ENCODE peak calls at places on chromosomes 3 and 15, in four cellular contexts. M is WTC11, V is K562, E is HepG2. I is an unnamed sample.

GRCh38 chr15:73322665-73323373 is 45.9 kb downstream of the HCN4 start:
- DNase-seq in M (no peak), V (no peak), E (no peak), I (no peak)

GRCh38 chr15:40787344-40787841 is 17.6 kb downstream of the C15orf62 start:
- DNase-seq in M (peak), V (no peak), E (no peak), I (no peak)

GRCh38 chr3:77795013-77795412 is 755.1 kb downstream of the ROBO2 start:
- DNase-seq in M (peak), V (no peak), E (no peak), I (no peak)

GRCh38 chr3:113832477-113833164 is 6.0 kb upstream of the GRAMD1C start:
- DNase-seq in M (no peak), V (no peak), E (peak), I (no peak)

GRCh38 chr3:45182915-45183881 is 37.0 kb upstream of the CDCP1 start:
- DNase-seq in M (peak), V (peak), E (peak), I (peak)

GRCh38 chr3:194300936-194301335 is 50.2 kb downstream of the CPN2 start:
- DNase-seq in M (no peak), V (no peak), E (no peak), I (no peak)

GRCh38 chr15:87973456-87974215 is 282.9 kb downstream of the NTRK3 start:
- DNase-seq in M (no peak), V (no peak), E (no peak), I (no peak)

GRCh38 chr15:25736451-25736850 is 126.7 kb downstream of the ATP10A start:
- DNase-seq in M (no peak), V (no peak), E (no peak), I (no peak)

GRCh38 chr15:56053046-56053400 is 59.6 kb upstream of the NEDD4 start:
- DNase-seq in M (no peak), V (no peak), E (no peak), I (no peak)

GRCh38 chr3:50294492-50295403 is 2.5 kb upstream of the IFRD2 start:
- DNase-seq in M (no peak), V (no peak), E (no peak), I (no peak)

GRCh38 chr15:83046558-83047127 is 20.4 kb downstream of the BTBD1 start:
- DNase-seq in M (no peak), V (no peak), E (no peak), I (no peak)

GRCh38 chr15:101242160-101242998 is 9.5 kb downstream of the CHSY1 start:
- DNase-seq in M (no peak), V (no peak), E (no peak), I (no peak)

GRCh38 chr3:57309769-57310168 is 17.3 kb upstream of the ASB14 start:
- DNase-seq in M (no peak), V (no peak), E (no peak), I (no peak)

GRCh38 chr15:49421991-49422390 is 1.1 kb upstream of the FGF7 start:
- DNase-seq in M (peak), V (peak), E (peak), I (peak)

GRCh38 chr3:49928511-49929017 is 1.0 kb downstream of the MON1A start:
- DNase-seq in M (no peak), V (no peak), E (no peak), I (no peak)

GRCh38 chr3:175732053-175732452 is 872.9 kb downstream of the NAALADL2 start:
- DNase-seq in M (no peak), V (no peak), E (no peak), I (no peak)

GRCh38 chr15:98927990-98928389 is 79.6 kb downstream of the PGPEP1L start:
- DNase-seq in M (no peak), V (no peak), E (no peak), I (no peak)

GRCh38 chr15:73997986-73998385 is 3.5 kb downstream of the PML start:
- DNase-seq in M (no peak), V (no peak), E (no peak), I (no peak)

GRCh38 chr15:38991126-38991525 is 426.5 kb upstream of the RASGRP1 start:
- DNase-seq in M (no peak), V (no peak), E (peak), I (peak)

GRCh38 chr3:161454615-161455014 is 42.0 kb upstream of the OTOL1 start:
- DNase-seq in M (no peak), V (no peak), E (no peak), I (no peak)

GRCh38 chr3:170178631-170179030 is 2.9 kb downstream of the PHC3 start:
- DNase-seq in M (no peak), V (no peak), E (no peak), I (no peak)

GRCh38 chr3:23629181-23629893 is 176.4 kb upstream of the UBE2E1 start:
- DNase-seq in M (no peak), V (no peak), E (no peak), I (no peak)

DNA sequence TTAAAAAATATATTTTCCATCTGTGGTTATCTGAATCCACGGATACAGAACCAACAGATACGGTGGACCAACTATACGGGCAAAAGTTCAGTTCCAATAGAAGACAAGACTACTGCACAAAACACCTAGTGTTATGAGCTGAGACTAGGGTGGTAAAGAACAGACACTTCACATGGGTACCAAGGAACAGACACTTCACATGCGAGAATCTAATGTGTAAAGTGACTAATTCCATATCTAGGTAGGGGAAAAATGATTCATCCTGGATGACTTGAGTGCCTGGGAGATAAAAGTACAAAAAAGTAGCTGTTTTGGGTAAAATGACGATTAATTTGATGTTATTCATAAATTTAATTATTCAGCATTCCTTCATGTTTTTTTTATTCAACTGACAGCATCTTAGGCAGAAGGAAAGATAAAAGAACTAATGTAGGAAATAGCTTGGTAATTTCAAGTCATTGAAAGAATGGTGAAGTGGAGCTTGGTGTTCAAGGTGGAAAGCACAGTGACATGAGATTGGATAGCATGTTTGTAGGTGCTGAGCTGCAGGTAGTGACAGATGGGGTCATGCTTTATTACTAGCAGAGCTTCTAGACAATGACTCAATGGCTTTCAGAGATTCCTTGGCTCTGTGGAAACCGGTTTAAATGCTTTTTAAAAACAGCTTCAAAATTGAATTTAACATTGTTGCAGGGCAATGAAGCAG is 5.2 kb downstream of the CD200 start:
- DNase-seq in M (no peak), V (no peak), E (no peak), I (no peak)
- TF ChIP-seq SP1 in M (no peak), V (no peak), E (no peak), I (no peak)

DNA sequence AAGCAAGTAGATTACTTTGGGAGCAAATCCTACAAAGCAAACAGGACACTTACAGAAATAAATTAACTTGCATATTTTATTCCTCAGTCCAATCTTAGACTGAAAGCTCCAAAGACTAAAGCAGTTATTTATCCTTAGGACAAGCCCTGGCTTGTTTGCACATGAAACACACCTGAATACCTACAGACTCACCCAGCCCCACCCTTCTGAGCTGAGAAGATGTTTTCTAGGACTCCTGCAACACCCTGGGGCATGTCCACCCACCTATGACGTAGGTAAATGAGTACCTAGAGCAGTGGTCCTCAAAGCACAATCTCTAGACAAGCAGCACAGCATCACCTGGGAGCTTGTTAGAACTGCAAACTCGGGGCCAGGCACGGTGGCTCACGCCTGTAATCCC is 80.8 kb downstream of the ANXA2 start:
- DNase-seq in M (no peak), V (no peak), E (no peak), I (no peak)
- TF ChIP-seq ELF4 in M (no peak), V (no peak), E (no peak), I (no peak)

GRCh38 chr3:36248374-36248773 is 131.9 kb upstream of the STAC start:
- DNase-seq in M (no peak), V (no peak), E (no peak), I (no peak)

DNA sequence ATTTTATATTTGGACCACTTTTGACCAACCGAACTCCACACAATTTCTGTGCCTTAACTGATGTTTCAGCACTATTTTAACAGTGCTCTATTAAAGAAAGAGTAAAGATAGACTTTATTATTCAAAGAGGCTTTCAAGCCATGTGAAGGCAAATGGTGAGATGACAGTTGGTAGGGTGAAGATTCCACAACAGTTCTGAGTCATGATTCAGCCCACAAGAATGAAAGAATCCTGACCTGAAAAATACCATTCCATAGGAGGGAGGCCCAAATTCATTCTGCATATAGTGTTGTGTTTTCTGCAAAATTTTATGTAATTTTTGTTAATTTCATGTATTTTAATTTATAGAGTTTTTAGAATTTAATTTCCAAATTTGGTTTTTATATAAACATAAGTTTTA is 135.6 kb upstream of the STAC start:
- DNase-seq in M (no peak), V (no peak), E (no peak), I (no peak)
- TF ChIP-seq SP1 in M (no peak), V (no peak), E (no peak), I (no peak)

GRCh38 chr15:22967084-22967770 is 12.9 kb downstream of the CYFIP1 start:
- DNase-seq in M (no peak), V (no peak), E (no peak), I (no peak)
- TF ChIP-seq ELF4 in M (no peak), V (no peak), E (no peak), I (no peak)

GRCh38 chr3:133469140-133469731 is 69.4 kb downstream of the BFSP2 start:
- DNase-seq in M (no peak), V (no peak), E (peak), I (no peak)
- TF ChIP-seq SP1 in M (no peak), V (no peak), E (no peak), I (no peak)

GRCh38 chr3:141368062-141368924 is at the start of gene ZBTB38:
- DNase-seq in M (peak), V (peak), E (peak), I (peak)

GRCh38 chr3:141368925-141369794 is 856 bp downstream of the ZBTB38 start:
- DNase-seq in M (no peak), V (peak), E (no peak), I (no peak)

GRCh38 chr3:141367038-141367730 is 1.1 kb upstream of the ZBTB38 start:
- DNase-seq in M (no peak), V (no peak), E (no peak), I (no peak)

GRCh38 chr3:141365206-141365605 is 3.1 kb upstream of the ZBTB38 start:
- DNase-seq in M (no peak), V (no peak), E (no peak), I (no peak)

DNA sequence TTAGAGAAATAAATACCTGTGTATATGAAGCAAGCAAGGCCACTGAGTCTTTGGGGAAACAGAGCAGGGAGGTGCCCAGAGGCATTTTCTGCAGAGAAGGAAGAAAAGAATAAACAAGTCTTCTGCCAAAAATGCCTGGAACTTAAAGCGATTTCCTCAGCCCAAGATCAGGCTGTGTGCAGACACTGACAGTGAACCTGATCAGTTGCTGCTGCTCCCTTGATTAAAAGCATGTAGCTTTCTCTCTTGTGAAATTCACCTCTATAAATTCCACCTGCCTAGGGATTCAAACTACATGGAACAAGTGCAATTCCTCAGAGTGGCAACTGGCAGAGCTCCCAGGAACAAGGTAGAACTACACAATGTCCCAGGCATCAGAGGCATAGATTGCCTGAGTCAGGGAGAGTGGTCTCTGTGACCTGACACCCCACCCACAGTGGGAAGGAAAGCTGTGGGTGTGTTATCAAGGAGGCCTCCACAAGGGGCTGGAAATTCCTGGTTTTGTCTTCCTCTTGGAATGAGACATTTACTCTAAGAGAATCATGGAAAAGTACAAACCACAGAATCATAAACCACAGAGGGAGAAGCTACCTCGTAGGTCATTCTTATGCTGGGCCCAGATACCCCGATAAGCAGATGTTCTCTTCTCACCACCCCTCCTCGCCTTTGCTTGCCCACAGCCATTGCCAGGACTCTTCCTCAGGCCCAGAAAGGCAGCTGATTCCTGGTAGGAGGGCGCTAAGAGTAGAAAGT is 1.8 kb upstream of the ZBTB38 start:
- DNase-seq in M (no peak), V (peak), E (peak), I (no peak)
- TF ChIP-seq ELF4 in M (no peak), V (no peak), E (no peak), I (no peak)

GRCh38 chr15:60012695-60013094 is 8.6 kb downstream of the FOXB1 start:
- DNase-seq in M (no peak), V (no peak), E (no peak), I (no peak)
- TF ChIP-seq SP1 in M (no peak), V (no peak), E (no peak), I (no peak)

GRCh38 chr3:117856354-117856753 is 1146.8 kb downstream of the TUSC7 start:
- DNase-seq in M (no peak), V (no peak), E (no peak), I (peak)

GRCh38 chr3:117853923-117854322 is 1144.3 kb downstream of the TUSC7 start:
- DNase-seq in M (no peak), V (no peak), E (no peak), I (peak)
- TF ChIP-seq ELF4 in M (no peak), V (no peak), E (no peak), I (no peak)